ENCODE peak calls at places on chromosomes 1 and 21, in seven cellular contexts. One of them, this sample, is unnamed.

GRCh38 chr1:3940081-3940755 is 40.1 kb upstream of the C1orf174 start:
- DNase-seq in RWPE1: no peak
- DNase-seq in tibial nerve: no peak
- DNase-seq in HL-60: no peak
- DNase-seq in fibroblast of lung: no peak
- DNase-seq in psoas muscle: no peak
- DNase-seq in cardiac muscle cell: no peak
- DNase-seq in this sample: no peak

GRCh38 chr1:66556161-66556611 is 22.2 kb downstream of the SGIP1 start:
- DNase-seq in HL-60: no peak
- DNase-seq in psoas muscle: no peak
- DNase-seq in cardiac muscle cell: no peak
- DNase-seq in fibroblast of lung: no peak
- DNase-seq in RWPE1: no peak
- DNase-seq in tibial nerve: no peak
- DNase-seq in this sample: no peak

GRCh38 chr1:218351617-218352438 is 6.7 kb downstream of the TGFB2 start:
- DNase-seq in HL-60: peak
- DNase-seq in psoas muscle: peak
- DNase-seq in cardiac muscle cell: peak
- DNase-seq in fibroblast of lung: peak
- DNase-seq in RWPE1: no peak
- DNase-seq in tibial nerve: no peak
- DNase-seq in this sample: peak

GRCh38 chr1:153791856-153792253 is 16.6 kb downstream of the SLC27A3 start:
- DNase-seq in HL-60: peak
- DNase-seq in cardiac muscle cell: peak
- DNase-seq in tibial nerve: no peak
- DNase-seq in psoas muscle: peak
- DNase-seq in RWPE1: no peak
- DNase-seq in fibroblast of lung: peak
- DNase-seq in this sample: peak

GRCh38 chr1:33454646-33455282 is 17.7 kb upstream of the ZSCAN20 start:
- DNase-seq in HL-60: no peak
- DNase-seq in tibial nerve: no peak
- DNase-seq in cardiac muscle cell: no peak
- DNase-seq in psoas muscle: no peak
- DNase-seq in fibroblast of lung: peak
- DNase-seq in RWPE1: no peak
- DNase-seq in this sample: no peak

GRCh38 chr1:44945992-44946391 is 40.4 kb downstream of the EIF2B3 start:
- DNase-seq in psoas muscle: no peak
- DNase-seq in tibial nerve: no peak
- DNase-seq in RWPE1: no peak
- DNase-seq in fibroblast of lung: no peak
- DNase-seq in cardiac muscle cell: no peak
- DNase-seq in HL-60: no peak
- DNase-seq in this sample: no peak

GRCh38 chr1:172774561-172774960 is 115.7 kb downstream of the FASLG start:
- DNase-seq in tibial nerve: no peak
- DNase-seq in fibroblast of lung: no peak
- DNase-seq in HL-60: no peak
- DNase-seq in psoas muscle: no peak
- DNase-seq in cardiac muscle cell: no peak
- DNase-seq in RWPE1: no peak
- DNase-seq in this sample: no peak

GRCh38 chr1:53539226-53539625 is 80.0 kb downstream of the DMRTB1 start:
- DNase-seq in RWPE1: no peak
- DNase-seq in cardiac muscle cell: no peak
- DNase-seq in fibroblast of lung: no peak
- DNase-seq in HL-60: no peak
- DNase-seq in tibial nerve: no peak
- DNase-seq in psoas muscle: no peak
- DNase-seq in this sample: no peak

GRCh38 chr1:1915911-1916835 is 1.1 kb downstream of the CALML6 start:
- DNase-seq in RWPE1: no peak
- DNase-seq in tibial nerve: no peak
- DNase-seq in fibroblast of lung: no peak
- DNase-seq in psoas muscle: peak
- DNase-seq in cardiac muscle cell: no peak
- DNase-seq in HL-60: no peak
- DNase-seq in this sample: no peak

GRCh38 chr1:160189649-160190625 is at the start of gene CASQ1:
- DNase-seq in tibial nerve: no peak
- DNase-seq in fibroblast of lung: peak
- DNase-seq in psoas muscle: peak
- DNase-seq in HL-60: no peak
- DNase-seq in RWPE1: no peak
- DNase-seq in cardiac muscle cell: peak
- DNase-seq in this sample: peak

GRCh38 chr1:86504895-86505625 is 36.3 kb downstream of the CLCA1 start:
- DNase-seq in psoas muscle: no peak
- DNase-seq in tibial nerve: no peak
- DNase-seq in RWPE1: no peak
- DNase-seq in fibroblast of lung: peak
- DNase-seq in HL-60: no peak
- DNase-seq in cardiac muscle cell: peak
- DNase-seq in this sample: no peak

DNA sequence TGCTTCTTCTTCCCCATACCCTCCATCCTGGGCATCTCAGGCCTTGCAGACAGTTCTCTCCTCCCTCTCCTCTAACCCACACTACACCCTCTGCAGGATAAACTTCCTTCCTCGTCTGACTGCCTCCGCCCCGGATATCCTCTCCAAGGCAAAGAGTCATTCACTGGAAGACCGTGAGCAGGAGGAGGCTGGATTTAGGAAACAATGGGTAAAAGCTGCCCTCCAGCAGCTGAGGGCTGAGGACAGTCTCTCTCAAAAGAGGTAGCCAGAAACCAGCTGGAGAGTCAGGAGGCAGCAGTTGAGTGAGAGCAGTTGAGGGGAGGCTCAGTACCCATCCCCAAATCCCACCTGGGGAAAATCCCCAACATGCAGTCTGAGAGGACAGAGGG is 1.4 kb downstream of the CSRP1 start:
- DNase-seq in tibial nerve: no peak
- DNase-seq in RWPE1: peak
- DNase-seq in HL-60: peak
- DNase-seq in fibroblast of lung: peak
- DNase-seq in cardiac muscle cell: peak
- DNase-seq in psoas muscle: no peak
- DNase-seq in this sample: no peak
- H3K27ac ChIP-seq in tibial nerve: peak
- H3K27ac ChIP-seq in RWPE1: peak
- H3K27ac ChIP-seq in HL-60: no peak
- H3K27ac ChIP-seq in fibroblast of lung: peak
- H3K27ac ChIP-seq in cardiac muscle cell: peak
- H3K27ac ChIP-seq in psoas muscle: peak
- H3K27ac ChIP-seq in this sample: peak

DNA sequence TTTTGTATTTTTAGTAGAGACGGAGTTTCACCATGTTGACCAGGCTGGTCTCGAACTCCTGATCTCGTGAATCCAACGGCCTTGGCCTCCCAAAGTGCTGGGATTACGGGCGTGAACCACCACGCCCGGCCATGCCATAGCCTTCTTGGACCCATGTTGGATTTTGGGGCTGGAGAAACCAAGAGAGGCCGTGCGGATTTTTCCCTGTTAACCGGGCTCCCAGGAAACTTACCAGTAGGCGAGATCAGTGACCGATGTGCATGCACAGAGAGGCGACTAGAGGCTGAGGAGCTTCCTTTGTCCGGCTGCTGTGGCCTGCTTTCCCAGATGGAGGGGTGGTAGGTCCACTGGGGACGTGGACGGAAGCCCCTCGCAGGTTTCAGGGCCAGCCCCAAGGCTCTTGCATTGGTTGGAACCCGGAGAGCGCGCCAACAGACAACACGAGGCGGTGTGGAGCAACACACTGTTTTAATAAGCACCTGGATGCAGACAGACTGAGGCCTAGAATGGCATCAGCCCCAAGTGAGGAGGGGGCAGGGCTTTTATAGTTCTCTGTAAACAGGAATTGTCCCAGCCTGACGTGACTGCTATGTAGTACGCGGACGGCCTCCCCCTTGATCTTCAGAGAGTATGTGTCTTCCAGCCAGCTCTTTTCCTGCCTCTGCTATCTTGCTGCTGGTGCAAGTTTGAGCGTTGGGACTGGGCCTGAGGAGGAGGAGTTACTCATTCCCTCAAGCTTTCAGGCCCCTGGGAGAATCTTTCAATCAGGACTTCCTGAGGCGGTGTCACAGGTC is at the start of gene ERVH48-1:
- DNase-seq in psoas muscle: no peak
- DNase-seq in fibroblast of lung: no peak
- DNase-seq in HL-60: no peak
- DNase-seq in cardiac muscle cell: peak
- DNase-seq in tibial nerve: no peak
- DNase-seq in RWPE1: no peak
- DNase-seq in this sample: no peak
- H3K27ac ChIP-seq in psoas muscle: no peak
- H3K27ac ChIP-seq in fibroblast of lung: no peak
- H3K27ac ChIP-seq in HL-60: peak
- H3K27ac ChIP-seq in cardiac muscle cell: peak
- H3K27ac ChIP-seq in tibial nerve: no peak
- H3K27ac ChIP-seq in RWPE1: peak
- H3K27ac ChIP-seq in this sample: no peak

DNA sequence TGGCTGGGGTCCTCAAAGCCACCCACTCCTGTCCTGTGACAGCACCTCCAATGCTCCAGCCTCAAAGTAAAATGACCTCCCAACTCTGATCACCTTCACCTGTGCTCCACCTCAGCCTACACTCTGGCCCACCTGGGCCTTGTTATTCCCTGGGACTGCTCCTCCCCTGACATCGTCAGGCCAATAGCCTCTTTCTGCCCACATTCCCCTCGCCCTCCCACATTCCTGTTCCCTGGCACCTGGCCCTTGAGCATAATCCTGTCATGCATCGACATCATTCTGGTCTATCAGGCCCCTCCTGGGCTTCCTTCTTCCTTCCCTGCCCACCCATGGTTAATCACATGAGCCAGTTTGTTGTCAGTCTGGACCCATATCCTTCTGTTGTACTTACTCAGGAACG is 13.2 kb upstream of the BCAR3 start:
- DNase-seq in fibroblast of lung: no peak
- DNase-seq in tibial nerve: no peak
- DNase-seq in cardiac muscle cell: no peak
- DNase-seq in HL-60: no peak
- DNase-seq in RWPE1: peak
- DNase-seq in psoas muscle: no peak
- DNase-seq in this sample: no peak
- H3K27ac ChIP-seq in fibroblast of lung: no peak
- H3K27ac ChIP-seq in tibial nerve: no peak
- H3K27ac ChIP-seq in cardiac muscle cell: no peak
- H3K27ac ChIP-seq in HL-60: no peak
- H3K27ac ChIP-seq in RWPE1: peak
- H3K27ac ChIP-seq in psoas muscle: no peak
- H3K27ac ChIP-seq in this sample: peak

DNA sequence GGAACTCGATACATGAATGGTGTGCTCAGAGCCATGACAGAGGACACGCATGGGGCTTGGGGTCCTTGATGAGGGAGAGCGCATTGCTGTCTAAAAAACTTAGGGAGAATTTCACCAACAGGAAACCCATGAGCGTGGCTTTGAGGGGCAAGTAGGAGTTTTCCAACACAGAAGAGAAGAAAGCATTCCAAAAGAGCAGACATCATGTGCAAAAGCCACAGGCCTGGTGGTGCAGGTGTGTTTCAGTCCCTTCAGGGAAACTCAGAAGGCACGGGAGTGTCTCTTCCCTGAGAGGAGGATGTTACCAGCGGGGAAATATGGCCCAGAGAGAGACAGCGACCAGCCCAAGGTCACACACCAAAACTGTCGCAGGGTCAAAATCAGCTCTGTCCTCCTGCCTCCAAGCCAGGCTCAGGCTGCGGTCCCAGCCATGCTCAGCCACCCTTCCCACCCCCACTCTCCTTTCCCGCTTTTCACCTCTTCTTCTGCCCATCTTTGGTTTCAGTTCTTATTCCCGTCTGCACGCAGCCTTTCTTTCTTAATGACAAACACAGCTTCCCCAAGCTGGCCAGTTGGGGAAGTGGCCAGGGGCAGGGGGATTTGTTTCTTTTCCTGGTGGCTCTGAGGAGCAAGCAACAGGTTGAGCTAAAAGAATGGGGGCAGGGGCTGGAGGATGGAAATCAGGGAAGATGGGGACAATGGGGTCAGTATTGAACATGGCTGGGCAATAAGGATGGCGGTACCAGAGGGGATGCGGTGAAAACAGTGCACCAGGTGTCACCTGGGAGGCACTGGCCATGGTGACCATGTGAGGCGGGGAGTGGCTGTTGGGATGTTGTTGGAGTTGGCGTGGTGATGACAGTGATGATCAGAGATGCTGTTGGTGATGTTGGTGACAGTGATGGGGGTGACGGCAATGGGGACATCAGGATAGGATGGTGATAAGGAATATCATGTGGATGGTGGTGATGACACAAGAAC is 10.3 kb downstream of the LAPTM5 start:
- DNase-seq in cardiac muscle cell: no peak
- DNase-seq in tibial nerve: no peak
- DNase-seq in fibroblast of lung: no peak
- DNase-seq in RWPE1: no peak
- DNase-seq in HL-60: no peak
- DNase-seq in psoas muscle: no peak
- DNase-seq in this sample: no peak
- H3K27ac ChIP-seq in cardiac muscle cell: no peak
- H3K27ac ChIP-seq in tibial nerve: no peak
- H3K27ac ChIP-seq in fibroblast of lung: no peak
- H3K27ac ChIP-seq in RWPE1: peak
- H3K27ac ChIP-seq in HL-60: no peak
- H3K27ac ChIP-seq in psoas muscle: no peak
- H3K27ac ChIP-seq in this sample: no peak

This sample was measured in tibial artery.